ENCODE peak calls at places on chromosome 10, in ten cellular contexts. G is astrocyte of the spinal cord, E is K562, P is AG10803, N is HCT116, I is IMR-90, S is H1, H is astrocyte, U is fibroblast of lung, K is GM12865. C is an unnamed sample.
A peak's percentile ranks its signal among the peaks of the same experiment; 100 is the strongest.

GRCh38 chr10:6757119-6757518 is 177.0 kb upstream of the PRKCQ start:
- DNase-seq in P (no peak), U (no peak), G (no peak), I (no peak), K (peak; percentile 12), E (no peak), S (no peak), N (no peak), H (no peak), C (no peak)

GRCh38 chr10:58560068-58560467 is 47.4 kb downstream of the BICC1 start:
- DNase-seq in I (no peak), K (no peak), H (no peak), G (no peak), E (no peak), U (no peak), S (no peak), P (no peak), N (no peak), C (no peak)

GRCh38 chr10:122020202-122020601 is 31.2 kb downstream of the TACC2 start:
- DNase-seq in H (no peak), N (no peak), S (no peak), I (no peak), G (no peak), U (no peak), E (no peak), P (no peak), K (no peak), C (no peak)

GRCh38 chr10:34205452-34205851 is 609.6 kb downstream of the PARD3 start:
- DNase-seq in E (no peak), U (no peak), P (no peak), I (no peak), G (no peak), H (no peak), S (no peak), N (no peak), K (no peak), C (no peak)

GRCh38 chr10:133308431-133309110 is at the start of the genes TUBGCP2 and ZNF511:
- DNase-seq in U (peak; percentile 81), P (peak; percentile 84), S (no peak), E (peak; percentile 79), G (peak; percentile 84), H (peak; percentile 70), K (peak; percentile 90), I (peak; percentile 79), N (no peak), C (no peak)

GRCh38 chr10:7084255-7085005 is 326.4 kb downstream of the SFMBT2 start:
- DNase-seq in P (no peak), G (peak; percentile 15), I (peak; percentile 33), K (no peak), S (no peak), N (no peak), U (peak; percentile 81), E (no peak), H (peak; percentile 33), C (no peak)

GRCh38 chr10:13712799-13713581 is 126.2 kb downstream of the PRPF18 start:
- DNase-seq in H (peak; percentile 99), K (peak; percentile 89), N (peak; percentile 44), U (peak; percentile 97), I (peak; percentile 99), G (peak; percentile 98), E (peak; percentile 66), P (peak; percentile 98), S (no peak), C (peak; percentile 97)

GRCh38 chr10:69961168-69961863 is 91.3 kb upstream of the MACROH2A2 start:
- DNase-seq in E (no peak), S (no peak), N (no peak), U (peak; percentile 14), I (no peak), H (no peak), P (no peak), K (no peak), G (no peak), C (no peak)

GRCh38 chr10:23040002-23040401 is 55.4 kb upstream of the MSRB2 start:
- DNase-seq in E (no peak), G (no peak), U (no peak), I (no peak), P (no peak), S (no peak), K (no peak), H (no peak), N (no peak), C (no peak)

GRCh38 chr10:82742478-82742877 is 867.5 kb downstream of the NRG3 start:
- DNase-seq in S (no peak), P (peak; percentile 57), E (no peak), I (no peak), K (no peak), N (no peak), H (peak; percentile 80), U (peak; percentile 11), G (peak; percentile 78), C (peak; percentile 2)

GRCh38 chr10:87818505-87819273 is 663 bp upstream of the ATAD1 start:
- DNase-seq in I (peak; percentile 43), P (peak; percentile 16), H (peak; percentile 27), U (peak; percentile 8), K (peak; percentile 80), N (no peak), E (peak; percentile 24), S (no peak), G (peak; percentile 29), C (no peak)

GRCh38 chr10:69101451-69102095 is 13.7 kb downstream of the SRGN start:
- DNase-seq in G (peak; percentile 58), U (peak; percentile 34), H (peak; percentile 53), P (no peak), E (no peak), I (peak; percentile 38), K (no peak), N (no peak), S (no peak), C (no peak)

GRCh38 chr10:132744839-132745238 is 41.1 kb downstream of the NKX6-2 start:
- DNase-seq in U (no peak), H (no peak), S (no peak), K (no peak), G (no peak), N (no peak), E (no peak), P (no peak), I (no peak), C (no peak)

GRCh38 chr10:92965314-92965713 is 95.3 kb upstream of the CYP26C1 start:
- DNase-seq in I (peak; percentile 73), E (peak; percentile 5), S (no peak), K (peak; percentile 56), G (peak; percentile 73), P (peak; percentile 57), U (peak; percentile 80), H (peak; percentile 37), N (peak; percentile 34), C (no peak)

GRCh38 chr10:1094112-1095057 is 38.2 kb downstream of the WDR37 start:
- DNase-seq in E (no peak), S (no peak), H (no peak), N (no peak), G (no peak), K (peak; percentile 16), U (no peak), I (no peak), P (no peak), C (no peak)
- TF ChIP-seq CTCF in E (no peak), S (no peak), H (no peak), N (no peak), G (no peak), K (no peak), U (no peak), I (no peak), P (no peak), C (no peak)

GRCh38 chr10:49158399-49158798 is 24.6 kb upstream of the FAM170B start:
- DNase-seq in G (no peak), I (no peak), E (no peak), U (no peak), S (no peak), N (no peak), H (no peak), K (no peak), P (no peak), C (no peak)
- H3K4me3 ChIP-seq in G (no peak overlapping the region), I (no peak overlapping the region), E (no peak overlapping the region), U (no peak overlapping the region), S (no peak overlapping the region), N (no peak overlapping the region), H (no peak overlapping the region), K (no peak overlapping the region), P (no peak overlapping the region), C (no peak overlapping the region)

DNA sequence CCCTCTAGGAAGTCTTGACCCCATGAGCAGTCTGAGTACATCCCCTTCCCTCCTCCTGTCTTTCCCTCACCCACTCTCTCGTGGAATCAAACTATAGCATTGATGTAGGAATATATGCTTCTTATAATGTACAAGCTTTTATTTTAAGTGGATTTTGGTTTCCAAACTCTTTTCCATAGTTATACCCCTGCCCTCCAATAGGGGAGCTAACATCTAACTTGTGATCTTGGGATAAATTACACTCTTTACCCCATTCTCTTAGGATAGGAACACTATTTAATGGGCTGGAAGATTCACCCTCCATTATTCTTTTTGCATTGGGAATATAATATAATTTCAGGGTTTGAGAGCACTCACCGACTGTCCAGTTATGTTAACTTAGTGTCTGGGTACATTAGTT is 465.9 kb downstream of the GATA3 start:
- DNase-seq in G (no peak), P (no peak), E (no peak), N (no peak), U (no peak), K (no peak), H (no peak), S (no peak), I (no peak), C (no peak)
- TF ChIP-seq CTCF in G (no peak), P (no peak), E (no peak), N (peak; percentile 2), U (no peak), K (no peak), H (no peak), S (peak; percentile 49), I (no peak), C (no peak)

GRCh38 chr10:5557040-5557721 is 32.4 kb downstream of the CALML3 start:
- DNase-seq in N (no peak), P (no peak), I (no peak), G (no peak), U (no peak), E (no peak), K (no peak), H (no peak), S (no peak), C (no peak)

GRCh38 chr10:5555031-5555510 is 30.3 kb downstream of the CALML3 start:
- DNase-seq in N (no peak), G (no peak), P (no peak), K (no peak), I (no peak), S (no peak), U (peak; percentile 24), H (no peak), E (no peak), C (no peak)

GRCh38 chr10:5557799-5558771 is 33.3 kb downstream of the CALML3 start:
- DNase-seq in S (no peak), I (no peak), H (no peak), E (no peak), P (no peak), N (no peak), U (no peak), K (no peak), G (no peak), C (no peak)

GRCh38 chr10:5555881-5556280 is 31.1 kb downstream of the CALML3 start:
- DNase-seq in G (no peak), H (no peak), U (no peak), E (no peak), N (no peak), K (no peak), P (no peak), S (no peak), I (no peak), C (no peak)

DNA sequence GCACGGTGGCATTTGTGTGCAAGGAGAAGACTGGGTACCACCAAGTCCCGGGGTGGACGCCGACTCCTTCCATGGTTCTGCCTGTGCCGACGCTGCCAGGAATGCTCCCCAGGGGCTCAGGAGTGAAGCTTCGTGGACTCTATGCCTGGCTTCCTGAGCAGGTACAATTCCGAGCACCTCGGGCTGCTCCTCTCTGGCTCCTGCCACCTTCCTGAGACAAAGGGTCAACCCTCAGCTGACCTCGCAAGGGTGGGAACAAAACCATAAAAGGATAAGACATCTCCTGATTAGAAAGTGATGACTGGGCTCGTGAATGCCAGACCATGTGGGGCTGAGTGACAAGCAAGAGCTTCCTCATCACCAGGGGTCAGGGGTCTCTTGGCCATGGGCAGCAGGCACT is 31.8 kb downstream of the CALML3 start:
- DNase-seq in N (no peak), G (no peak), K (no peak), U (no peak), P (no peak), S (no peak), H (no peak), I (no peak), E (no peak), C (no peak)
- H3K4me3 ChIP-seq in N (no peak overlapping the region), G (no peak overlapping the region), K (no peak overlapping the region), U (no peak overlapping the region), P (no peak overlapping the region), S (no peak overlapping the region), H (no peak overlapping the region), I (no peak overlapping the region), E (no peak overlapping the region), C (no peak overlapping the region)

C was measured in HFF-Myc.